ENCODE peak calls at places on chromosome 22, in five cellular contexts. X is colonic mucosa, E is GM20000, U is Calu3, M is lower leg skin. C is an unnamed sample.

GRCh38 chr22:24752091-24752623 is 22.4 kb downstream of the PIWIL3 start:
- DNase-seq in M (no peak), X (no peak), U (no peak), E (no peak), C (no peak)

GRCh38 chr22:33766056-33766455 is 154.2 kb downstream of the LARGE1 start:
- DNase-seq in X (no peak), M (no peak), E (no peak), U (no peak), C (no peak)

GRCh38 chr22:18971321-18971751 is 35.2 kb upstream of the PRODH start:
- DNase-seq in X (no peak), U (no peak), E (no peak), M (no peak), C (no peak)

GRCh38 chr22:37088108-37088605 is 21.4 kb downstream of the TMPRSS6 start:
- DNase-seq in E (no peak), X (no peak), U (peak; percentile 21), M (no peak), C (no peak)

GRCh38 chr22:45891021-45891421 is 85.9 kb downstream of the WNT7B start:
- DNase-seq in U (no peak), E (no peak), M (no peak), X (no peak), C (no peak)

GRCh38 chr22:48021946-48022345 is 1259.5 kb downstream of the TBC1D22A start:
- DNase-seq in E (no peak), X (no peak), M (no peak), U (no peak), C (no peak)

GRCh38 chr22:47552024-47552423 is 789.6 kb downstream of the TBC1D22A start:
- DNase-seq in M (peak; percentile 52), U (no peak), E (no peak), X (no peak), C (no peak)

GRCh38 chr22:47289316-47289985 is 527.0 kb downstream of the TBC1D22A start:
- DNase-seq in X (no peak), E (no peak), M (peak; percentile 66), U (no peak), C (no peak)

GRCh38 chr22:48316876-48317250 is 1510.8 kb downstream of the BRD1 start:
- DNase-seq in M (peak; percentile 74), X (no peak), E (no peak), U (no peak), C (no peak)

GRCh38 chr22:44372611-44373010 is 59.9 kb upstream of the SHISAL1 start:
- DNase-seq in X (no peak), M (no peak), E (no peak), U (no peak), C (no peak)

GRCh38 chr22:45742866-45743450 is 71.3 kb downstream of the ATXN10 start:
- DNase-seq in E (no peak), M (no peak), U (peak; percentile 73), X (no peak), C (no peak)

GRCh38 chr22:23537421-23537820 is 42.7 kb downstream of the IGLL1 start:
- DNase-seq in E (no peak), U (no peak), M (peak; percentile 50), X (no peak), C (no peak)

GRCh38 chr22:32410459-32410858 is 1.6 kb downstream of the RTCB start:
- DNase-seq in X (no peak), E (no peak), M (no peak), U (no peak), C (no peak)

GRCh38 chr22:23835773-23836144 is 3.0 kb downstream of the DERL3 start:
- DNase-seq in U (no peak), M (no peak), X (no peak), E (no peak), C (no peak)

GRCh38 chr22:33400061-33400840 is 342.1 kb upstream of the SYN3 start:
- DNase-seq in E (no peak), U (no peak), M (no peak), X (no peak), C (no peak)

GRCh38 chr22:45688606-45689080 is 17.0 kb downstream of the ATXN10 start:
- DNase-seq in U (peak; percentile 75), X (no peak), M (no peak), E (no peak), C (peak; percentile 89)

GRCh38 chr22:48501231-48501750 is 1326.4 kb downstream of the BRD1 start:
- DNase-seq in X (no peak), M (no peak), U (no peak), E (no peak), C (no peak)

GRCh38 chr22:28560005-28560742 is 119.5 kb downstream of the TTC28 start:
- DNase-seq in M (no peak), E (no peak), X (no peak), U (no peak), C (no peak)

GRCh38 chr22:48738204-48738980 is 1089.3 kb downstream of the BRD1 start:
- DNase-seq in M (peak; percentile 72), U (no peak), E (no peak), X (no peak), C (no peak)

GRCh38 chr22:32662587-32662915 is 139.0 kb upstream of the TIMP3 start:
- DNase-seq in X (no peak), M (no peak), U (no peak), E (no peak), C (no peak)

DNA sequence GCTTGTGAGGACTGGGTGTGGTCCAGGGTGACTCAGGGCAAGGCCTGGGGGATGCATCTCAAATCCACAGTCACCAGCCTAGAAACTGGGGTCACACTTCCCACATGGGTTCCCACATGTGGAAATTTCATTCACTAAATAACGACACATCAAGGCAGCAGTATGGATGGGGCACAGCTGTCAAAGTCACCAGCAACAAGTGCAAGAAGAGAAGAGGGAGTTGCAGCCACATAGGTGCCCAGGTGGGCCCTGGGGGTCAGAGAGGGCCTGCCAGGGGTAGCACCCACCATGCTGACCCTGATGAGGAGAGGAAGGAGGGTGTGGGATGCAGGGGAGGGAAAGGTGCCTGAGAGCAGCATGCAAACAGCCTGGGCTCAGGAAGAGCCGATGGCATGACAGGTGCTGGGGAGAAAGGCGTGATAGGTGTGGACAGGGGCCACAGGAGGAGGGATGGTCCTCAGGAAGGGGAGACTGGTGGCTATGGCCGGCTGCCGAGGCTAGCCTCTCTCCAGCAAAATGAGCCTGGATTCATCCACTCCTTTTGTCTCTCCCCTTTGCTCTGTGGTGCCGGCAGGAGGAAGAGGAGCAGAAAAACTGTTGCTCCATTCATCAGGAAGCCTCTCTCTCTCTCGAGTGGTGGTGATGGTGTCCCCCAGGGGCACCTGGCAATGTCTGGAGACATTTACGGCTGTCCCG is 22.3 kb downstream of the DGCR6L start:
- DNase-seq in E (no peak), X (no peak), U (no peak), M (no peak), C (no peak)
- TF ChIP-seq CTCF in E (no peak), X (no peak), U (no peak), M (no peak), C (no peak)

DNA sequence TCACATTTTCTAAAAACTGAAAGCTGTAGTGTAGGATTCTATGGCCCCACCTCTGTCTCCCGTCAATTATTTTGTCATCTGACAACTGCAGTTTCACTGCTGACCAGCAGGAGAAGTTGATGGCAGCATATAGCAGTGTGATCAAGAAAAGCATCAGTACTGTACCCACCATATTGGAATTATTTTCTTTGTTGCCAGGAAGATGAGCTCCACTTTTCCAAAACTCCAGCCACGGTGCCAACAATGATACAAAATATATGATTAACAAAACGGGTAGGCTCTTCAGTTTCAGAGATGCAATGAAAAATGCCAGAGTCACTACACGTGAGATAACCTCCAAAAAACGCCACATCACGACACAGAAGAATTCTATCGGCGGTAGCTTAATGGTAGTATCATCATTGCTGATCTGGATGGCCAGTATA is 41.3 kb downstream of the XKR3 start:
- DNase-seq in X (no peak), U (no peak), E (no peak), M (no peak), C (no peak)
- TF ChIP-seq CTCF in X (no peak), U (no peak), E (no peak), M (no peak), C (peak; percentile 66)

GRCh38 chr22:42881982-42882656 is 25.0 kb upstream of the ARFGAP3 start:
- DNase-seq in M (no peak), U (no peak), E (no peak), X (no peak), C (no peak)

GRCh38 chr22:42878561-42879305 is 21.7 kb upstream of the ARFGAP3 start:
- DNase-seq in E (no peak), U (no peak), M (no peak), X (no peak), C (no peak)

GRCh38 chr22:42881298-42881697 is 24.2 kb upstream of the ARFGAP3 start:
- DNase-seq in M (no peak), X (no peak), U (no peak), E (no peak), C (no peak)

GRCh38 chr22:42879371-42880021 is 22.4 kb upstream of the ARFGAP3 start:
- DNase-seq in X (no peak), E (no peak), M (no peak), U (no peak), C (no peak)

GRCh38 chr22:42880815-42881214 is 23.7 kb upstream of the ARFGAP3 start:
- DNase-seq in M (no peak), X (no peak), U (no peak), E (no peak), C (no peak)
- TF ChIP-seq CTCF in M (no peak), X (no peak), U (no peak), E (no peak), C (peak; percentile 23)

GRCh38 chr22:40525250-40525884 is 111.2 kb downstream of the MRTFA start:
- DNase-seq in U (peak; percentile 69), E (no peak), X (peak; percentile 60), M (no peak), C (no peak)

GRCh38 chr22:40520562-40520961 is 116.0 kb downstream of the MRTFA start:
- DNase-seq in X (no peak), E (no peak), U (no peak), M (no peak), C (no peak)

GRCh38 chr22:40521046-40521445 is 115.5 kb downstream of the MRTFA start:
- DNase-seq in M (no peak), E (no peak), X (no peak), U (no peak), C (no peak)

GRCh38 chr22:40526960-40527359 is 109.6 kb downstream of the MRTFA start:
- DNase-seq in M (no peak), X (no peak), U (no peak), E (no peak), C (no peak)

GRCh38 chr22:40524392-40525249 is 111.9 kb downstream of the MRTFA start:
- DNase-seq in X (no peak), E (no peak), U (no peak), M (no peak), C (no peak)
- TF ChIP-seq CTCF in X (no peak), E (no peak), U (no peak), M (no peak), C (no peak)

GRCh38 chr22:30559889-30560288 is 13.3 kb upstream of the SEC14L6 start:
- DNase-seq in E (no peak), M (no peak), U (no peak), X (no peak), C (no peak)

GRCh38 chr22:30555282-30556210 is 9.0 kb upstream of the SEC14L6 start:
- DNase-seq in U (no peak), E (no peak), X (no peak), M (no peak), C (no peak)

GRCh38 chr22:30553971-30554370 is 7.4 kb upstream of the SEC14L6 start:
- DNase-seq in U (no peak), E (no peak), X (no peak), M (no peak), C (no peak)

GRCh38 chr22:30557243-30557642 is 10.7 kb upstream of the SEC14L6 start:
- DNase-seq in U (no peak), X (no peak), M (no peak), E (no peak), C (no peak)

GRCh38 chr22:30556388-30556787 is 9.8 kb upstream of the SEC14L6 start:
- DNase-seq in U (peak; percentile 32), M (no peak), E (no peak), X (no peak), C (no peak)
- TF ChIP-seq CTCF in U (no peak), M (no peak), E (no peak), X (no peak), C (peak; percentile 22)